ENCODE peak calls at places on chromosomes 11 and 22, in eight cellular contexts. V is stimulated activated CD4-positive, alpha-beta T cell treated with anti-CD3 and anti-CD28 coated beads, Interleukin-4, amount 100 ng/mL, for 4 hours; Y is CD8-positive, alpha-beta T cell; Q is HTR-8/SVneo; K is activated CD8-positive, alpha-beta memory T cell treated with anti-CD3 and anti-CD28 coated beads for 1 hour; R is astrocyte of the hippocampus; X is HAP-1; W is iris pigment epithelial cell. D is an unnamed sample.

GRCh38 chr11:85835729-85836128 is 19.5 kb upstream of the CCDC83 start:
- DNase-seq in V (no peak), Y (no peak), Q (no peak), K (no peak), R (no peak), X (no peak), W (no peak), D (no peak)

GRCh38 chr22:49333206-49333605 is 494.5 kb downstream of the BRD1 start:
- DNase-seq in V (no peak), Y (no peak), Q (no peak), K (no peak), R (no peak), X (no peak), W (no peak), D (no peak)

GRCh38 chr11:1352696-1353382 is 36.9 kb upstream of the BRSK2 start:
- DNase-seq in V (no peak), Y (no peak), Q (no peak), K (no peak), R (no peak), X (peak), W (no peak), D (no peak)

GRCh38 chr11:61158691-61159381 is 2.4 kb downstream of the VPS37C start:
- DNase-seq in V (no peak), Y (no peak), Q (no peak), K (no peak), R (peak), X (no peak), W (peak), D (peak)

GRCh38 chr11:34251640-34251980 is 106.2 kb downstream of the ABTB2 start:
- DNase-seq in V (no peak), Y (no peak), Q (no peak), K (no peak), R (peak), X (no peak), W (peak), D (peak)

GRCh38 chr11:19766810-19767209 is 54.2 kb downstream of the NAV2 start:
- DNase-seq in V (no peak), Y (no peak), Q (no peak), K (no peak), R (no peak), X (no peak), W (no peak), D (peak)

GRCh38 chr11:76626921-76627391 is 43.6 kb downstream of the LRRC32 start:
- DNase-seq in V (peak), Y (peak), Q (no peak), K (no peak), R (peak), X (no peak), W (peak), D (peak)

GRCh38 chr11:33406241-33406640 is 149.1 kb downstream of the HIPK3 start:
- DNase-seq in V (no peak), Y (no peak), Q (no peak), K (no peak), R (no peak), X (no peak), W (no peak), D (no peak)

GRCh38 chr22:35347462-35347861 is 33.4 kb upstream of the HMOX1 start:
- DNase-seq in V (no peak), Y (no peak), Q (no peak), K (no peak), R (no peak), X (no peak), W (no peak), D (no peak)

GRCh38 chr11:131880976-131881375 is 510.6 kb downstream of the NTM start:
- DNase-seq in V (no peak), Y (no peak), Q (no peak), K (no peak), R (no peak), X (no peak), W (no peak), D (no peak)

GRCh38 chr11:12112150-12112520 is 1.7 kb downstream of the MICAL2 start:
- DNase-seq in V (no peak), Y (no peak), Q (no peak), K (no peak), R (no peak), X (no peak), W (no peak), D (peak)

GRCh38 chr11:36027731-36028130 is 83.9 kb downstream of the LDLRAD3 start:
- DNase-seq in V (no peak), Y (no peak), Q (no peak), K (no peak), R (no peak), X (no peak), W (no peak), D (no peak)

GRCh38 chr11:69887841-69888670 is 68.8 kb upstream of the FGF3 start:
- DNase-seq in V (no peak), Y (no peak), Q (no peak), K (no peak), R (no peak), X (no peak), W (no peak), D (no peak)

GRCh38 chr22:43446881-43447280 is 35.1 kb downstream of the MPPED1 start:
- DNase-seq in V (no peak), Y (no peak), Q (no peak), K (no peak), R (no peak), X (no peak), W (no peak), D (no peak)

GRCh38 chr11:104064016-104064630 is 27.7 kb downstream of the DDI1 start:
- DNase-seq in V (no peak), Y (no peak), Q (no peak), K (no peak), R (no peak), X (no peak), W (no peak), D (no peak)

GRCh38 chr11:94557992-94558391 is 9.2 kb upstream of the PIWIL4 start:
- DNase-seq in V (no peak), Y (no peak), Q (no peak), K (no peak), R (peak), X (no peak), W (peak), D (peak)

D was measured in M059J.